ENCODE peak calls at places on chromosome 1, in six cellular contexts. I, D, L, V, K and P are unnamed samples.

GRCh38 chr1:11316701-11317100 is 43.7 kb downstream of the UBIAD1 start:
- DNase-seq in I (no peak), D (no peak), L (no peak), V (no peak), K (no peak), P (peak; percentile 81)

GRCh38 chr1:160046494-160047115 is 14.8 kb upstream of the PIGM start:
- DNase-seq in I (peak; percentile 82), D (peak; percentile 6), L (peak; percentile 74), V (no peak), K (peak; percentile 57), P (peak; percentile 27)

GRCh38 chr1:1088801-1089680 is 14.9 kb upstream of the RNF223 start:
- DNase-seq in I (no peak), D (no peak), L (no peak), V (no peak), K (no peak), P (no peak)

GRCh38 chr1:215606036-215606435 is 38.9 kb downstream of the KCTD3 start:
- DNase-seq in I (no peak), D (no peak), L (no peak), V (no peak), K (no peak), P (no peak)

GRCh38 chr1:43969746-43970466 is at the start of gene DPH2:
- DNase-seq in I (peak; percentile 98), D (peak; percentile 91), L (peak; percentile 98), V (peak; percentile 99), K (peak; percentile 97), P (peak; percentile 96)

GRCh38 chr1:201556841-201557571 is 18.1 kb downstream of the NAV1 start:
- DNase-seq in I (no peak), D (no peak), L (no peak), V (no peak), K (no peak), P (no peak)

GRCh38 chr1:235649722-235650163 is at the start of gene GNG4:
- DNase-seq in I (no peak), D (peak; percentile 30), L (no peak), V (no peak), K (peak; percentile 85), P (no peak)

GRCh38 chr1:33096358-33097005 is 15.5 kb downstream of the AZIN2 start:
- DNase-seq in I (peak; percentile 70), D (no peak), L (no peak), V (no peak), K (no peak), P (no peak)

GRCh38 chr1:156282143-156282478 is 514 bp downstream of the SMG5 start:
- DNase-seq in I (no peak), D (no peak), L (peak; percentile 30), V (no peak), K (no peak), P (no peak)

GRCh38 chr1:6688757-6689156 is 12.9 kb downstream of the DNAJC11 start:
- DNase-seq in I (no peak), D (no peak), L (no peak), V (no peak), K (no peak), P (no peak)